ENCODE peak calls at places on chromosomes 1 and 21, in six cellular contexts. One of them, this sample, is unnamed.

GRCh38 chr1:245310605-245311531 is 156.1 kb downstream of the KIF26B start:
- DNase-seq in A549: no peak
- DNase-seq in fibroblast of lung: no peak
- DNase-seq in CD4-positive, alpha-beta T cell: no peak
- DNase-seq in brain microvascular endothelial cell: no peak
- DNase-seq in endothelial cell: peak
- DNase-seq in this sample: no peak

GRCh38 chr1:38134294-38134755 is 87.7 kb upstream of the POU3F1 start:
- DNase-seq in CD4-positive, alpha-beta T cell: no peak
- DNase-seq in A549: no peak
- DNase-seq in brain microvascular endothelial cell: no peak
- DNase-seq in endothelial cell: no peak
- DNase-seq in fibroblast of lung: no peak
- DNase-seq in this sample: no peak

GRCh38 chr1:248421384-248421783 is 18.5 kb downstream of the OR2T1 start:
- DNase-seq in fibroblast of lung: no peak
- DNase-seq in endothelial cell: no peak
- DNase-seq in A549: peak
- DNase-seq in brain microvascular endothelial cell: no peak
- DNase-seq in CD4-positive, alpha-beta T cell: no peak
- DNase-seq in this sample: no peak

GRCh38 chr21:30487336-30487735 is at the start of gene KRTAP19-2:
- DNase-seq in fibroblast of lung: no peak
- DNase-seq in endothelial cell: no peak
- DNase-seq in A549: no peak
- DNase-seq in brain microvascular endothelial cell: no peak
- DNase-seq in CD4-positive, alpha-beta T cell: no peak
- DNase-seq in this sample: no peak

GRCh38 chr1:6545276-6545934 is 8.9 kb downstream of the NOL9 start:
- DNase-seq in endothelial cell: no peak
- DNase-seq in A549: no peak
- DNase-seq in CD4-positive, alpha-beta T cell: no peak
- DNase-seq in brain microvascular endothelial cell: peak
- DNase-seq in fibroblast of lung: no peak
- DNase-seq in this sample: no peak

GRCh38 chr1:152179566-152179965 is 20.5 kb upstream of the RPTN start:
- DNase-seq in A549: no peak
- DNase-seq in endothelial cell: no peak
- DNase-seq in fibroblast of lung: no peak
- DNase-seq in brain microvascular endothelial cell: no peak
- DNase-seq in CD4-positive, alpha-beta T cell: no peak
- DNase-seq in this sample: no peak

GRCh38 chr1:1164361-1164700 is 9.3 kb upstream of the TTLL10 start:
- DNase-seq in A549: no peak
- DNase-seq in endothelial cell: no peak
- DNase-seq in CD4-positive, alpha-beta T cell: no peak
- DNase-seq in fibroblast of lung: no peak
- DNase-seq in brain microvascular endothelial cell: no peak
- DNase-seq in this sample: no peak

GRCh38 chr1:233981042-233981670 is 76.7 kb downstream of the SLC35F3 start:
- DNase-seq in brain microvascular endothelial cell: no peak
- DNase-seq in CD4-positive, alpha-beta T cell: no peak
- DNase-seq in fibroblast of lung: no peak
- DNase-seq in A549: no peak
- DNase-seq in endothelial cell: no peak
- DNase-seq in this sample: no peak

GRCh38 chr1:15056515-15057285 is 96.8 kb upstream of the TMEM51 start:
- DNase-seq in brain microvascular endothelial cell: peak
- DNase-seq in A549: no peak
- DNase-seq in fibroblast of lung: peak
- DNase-seq in endothelial cell: no peak
- DNase-seq in CD4-positive, alpha-beta T cell: no peak
- DNase-seq in this sample: no peak

GRCh38 chr1:50923564-50923963 is 36.5 kb downstream of the FAF1 start:
- DNase-seq in brain microvascular endothelial cell: no peak
- DNase-seq in CD4-positive, alpha-beta T cell: no peak
- DNase-seq in endothelial cell: no peak
- DNase-seq in A549: no peak
- DNase-seq in fibroblast of lung: no peak
- DNase-seq in this sample: no peak

GRCh38 chr1:85344256-85344694 is 67.8 kb upstream of the BCL10 start:
- DNase-seq in endothelial cell: peak
- DNase-seq in fibroblast of lung: peak
- DNase-seq in A549: peak
- DNase-seq in CD4-positive, alpha-beta T cell: no peak
- DNase-seq in brain microvascular endothelial cell: peak
- DNase-seq in this sample: no peak

GRCh38 chr1:64675718-64676345 is 69.0 kb upstream of the RAVER2 start:
- DNase-seq in CD4-positive, alpha-beta T cell: no peak
- DNase-seq in A549: peak
- DNase-seq in endothelial cell: no peak
- DNase-seq in brain microvascular endothelial cell: no peak
- DNase-seq in fibroblast of lung: peak
- DNase-seq in this sample: no peak

GRCh38 chr1:209873067-209873810 is 45.5 kb downstream of the UTP25 start:
- DNase-seq in endothelial cell: no peak
- DNase-seq in brain microvascular endothelial cell: peak
- DNase-seq in CD4-positive, alpha-beta T cell: no peak
- DNase-seq in fibroblast of lung: peak
- DNase-seq in A549: no peak
- DNase-seq in this sample: no peak

GRCh38 chr1:223836586-223836985 is 9.2 kb downstream of the TP53BP2 start:
- DNase-seq in fibroblast of lung: no peak
- DNase-seq in brain microvascular endothelial cell: no peak
- DNase-seq in CD4-positive, alpha-beta T cell: no peak
- DNase-seq in A549: no peak
- DNase-seq in endothelial cell: no peak
- DNase-seq in this sample: no peak

GRCh38 chr1:221696740-221697461 is 45.0 kb downstream of the DUSP10 start:
- DNase-seq in endothelial cell: no peak
- DNase-seq in fibroblast of lung: no peak
- DNase-seq in CD4-positive, alpha-beta T cell: no peak
- DNase-seq in brain microvascular endothelial cell: no peak
- DNase-seq in A549: no peak
- DNase-seq in this sample: no peak

GRCh38 chr1:73998348-73998959 is 199.5 kb downstream of the LRRIQ3 start:
- DNase-seq in fibroblast of lung: peak
- DNase-seq in brain microvascular endothelial cell: no peak
- DNase-seq in A549: peak
- DNase-seq in CD4-positive, alpha-beta T cell: no peak
- DNase-seq in endothelial cell: no peak
- DNase-seq in this sample: no peak

GRCh38 chr1:36305915-36306209 is 306 bp upstream of the SH3D21 start:
- DNase-seq in CD4-positive, alpha-beta T cell: no peak
- DNase-seq in A549: no peak
- DNase-seq in endothelial cell: no peak
- DNase-seq in brain microvascular endothelial cell: no peak
- DNase-seq in fibroblast of lung: no peak
- DNase-seq in this sample: no peak

GRCh38 chr1:6438047-6438525 is 13.5 kb downstream of the ESPN start:
- DNase-seq in A549: peak
- DNase-seq in brain microvascular endothelial cell: no peak
- DNase-seq in CD4-positive, alpha-beta T cell: peak
- DNase-seq in endothelial cell: peak
- DNase-seq in fibroblast of lung: peak
- DNase-seq in this sample: peak

GRCh38 chr1:12125422-12126355 is 41.1 kb upstream of the TNFRSF1B start:
- DNase-seq in brain microvascular endothelial cell: no peak
- DNase-seq in endothelial cell: no peak
- DNase-seq in fibroblast of lung: no peak
- DNase-seq in CD4-positive, alpha-beta T cell: no peak
- DNase-seq in A549: no peak
- DNase-seq in this sample: no peak

GRCh38 chr1:12127206-12127810 is 39.5 kb upstream of the TNFRSF1B start:
- DNase-seq in CD4-positive, alpha-beta T cell: no peak
- DNase-seq in brain microvascular endothelial cell: no peak
- DNase-seq in A549: no peak
- DNase-seq in fibroblast of lung: no peak
- DNase-seq in endothelial cell: no peak
- DNase-seq in this sample: no peak

GRCh38 chr1:12126781-12127180 is 40.0 kb upstream of the TNFRSF1B start:
- DNase-seq in A549: no peak
- DNase-seq in brain microvascular endothelial cell: no peak
- DNase-seq in endothelial cell: no peak
- DNase-seq in CD4-positive, alpha-beta T cell: no peak
- DNase-seq in fibroblast of lung: no peak
- DNase-seq in this sample: no peak

GRCh38 chr1:12123172-12123571 is 43.6 kb upstream of the TNFRSF1B start:
- DNase-seq in A549: no peak
- DNase-seq in fibroblast of lung: no peak
- DNase-seq in endothelial cell: no peak
- DNase-seq in CD4-positive, alpha-beta T cell: no peak
- DNase-seq in brain microvascular endothelial cell: no peak
- DNase-seq in this sample: no peak

GRCh38 chr1:12124693-12125421 is 41.9 kb upstream of the TNFRSF1B start:
- DNase-seq in A549: peak
- DNase-seq in fibroblast of lung: peak
- DNase-seq in endothelial cell: peak
- DNase-seq in brain microvascular endothelial cell: peak
- DNase-seq in CD4-positive, alpha-beta T cell: peak
- DNase-seq in this sample: peak
- TF ChIP-seq CTCF in A549: peak
- TF ChIP-seq CTCF in fibroblast of lung: peak
- TF ChIP-seq CTCF in endothelial cell: peak
- TF ChIP-seq CTCF in brain microvascular endothelial cell: peak
- TF ChIP-seq CTCF in CD4-positive, alpha-beta T cell: peak
- TF ChIP-seq CTCF in this sample: peak

DNA sequence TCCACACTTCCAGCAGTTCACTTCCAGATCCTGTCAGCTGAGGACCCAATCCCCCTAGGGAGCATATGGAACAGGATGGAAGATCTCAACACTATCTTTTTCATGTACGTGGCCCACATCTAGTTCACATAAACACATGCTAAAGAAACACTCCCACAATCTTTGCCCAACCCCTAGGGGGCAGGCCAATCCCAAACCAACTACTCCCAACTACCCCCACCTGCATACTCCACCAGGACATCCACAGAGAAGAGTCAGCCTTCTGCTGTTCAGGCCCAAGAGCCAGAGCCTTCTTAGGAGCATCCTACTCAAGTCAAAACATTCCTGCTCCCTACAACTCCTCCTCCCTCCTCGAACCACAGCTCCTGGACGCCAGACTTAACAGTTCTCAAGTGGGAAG is 5.6 kb upstream of the SLC5A9 start:
- DNase-seq in A549: no peak
- DNase-seq in CD4-positive, alpha-beta T cell: no peak
- DNase-seq in fibroblast of lung: no peak
- DNase-seq in brain microvascular endothelial cell: no peak
- DNase-seq in endothelial cell: no peak
- DNase-seq in this sample: no peak
- TF ChIP-seq CTCF in A549: no peak
- TF ChIP-seq CTCF in CD4-positive, alpha-beta T cell: no peak
- TF ChIP-seq CTCF in fibroblast of lung: no peak
- TF ChIP-seq CTCF in brain microvascular endothelial cell: no peak
- TF ChIP-seq CTCF in endothelial cell: peak
- TF ChIP-seq CTCF in this sample: no peak

GRCh38 chr1:202286622-202287097 is 55.1 kb downstream of the UBE2T start:
- DNase-seq in fibroblast of lung: peak
- DNase-seq in endothelial cell: no peak
- DNase-seq in brain microvascular endothelial cell: no peak
- DNase-seq in A549: no peak
- DNase-seq in CD4-positive, alpha-beta T cell: no peak
- DNase-seq in this sample: no peak
- TF ChIP-seq CTCF in fibroblast of lung: peak
- TF ChIP-seq CTCF in endothelial cell: no peak
- TF ChIP-seq CTCF in brain microvascular endothelial cell: peak
- TF ChIP-seq CTCF in A549: no peak
- TF ChIP-seq CTCF in CD4-positive, alpha-beta T cell: no peak
- TF ChIP-seq CTCF in this sample: no peak

DNA sequence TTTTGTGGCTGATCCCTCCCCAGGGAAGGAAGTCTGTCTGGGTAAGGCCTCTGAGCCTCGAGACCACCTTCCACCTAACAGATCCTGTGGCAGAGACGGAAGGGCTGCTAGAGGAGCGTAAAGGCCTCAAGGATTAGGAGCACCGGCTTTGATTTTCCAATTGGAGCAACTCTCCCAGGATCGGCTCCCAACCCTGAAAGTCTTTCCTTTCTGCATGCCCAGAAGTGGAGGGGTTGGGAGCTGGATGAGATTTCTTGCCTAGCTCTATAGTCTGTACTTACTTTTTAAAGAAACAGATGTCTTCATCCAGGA is 41.4 kb downstream of the ELK4 start:
- DNase-seq in fibroblast of lung: no peak
- DNase-seq in brain microvascular endothelial cell: no peak
- DNase-seq in endothelial cell: no peak
- DNase-seq in A549: no peak
- DNase-seq in CD4-positive, alpha-beta T cell: peak
- DNase-seq in this sample: no peak
- TF ChIP-seq CTCF in fibroblast of lung: no peak
- TF ChIP-seq CTCF in brain microvascular endothelial cell: no peak
- TF ChIP-seq CTCF in endothelial cell: no peak
- TF ChIP-seq CTCF in A549: no peak
- TF ChIP-seq CTCF in CD4-positive, alpha-beta T cell: no peak
- TF ChIP-seq CTCF in this sample: no peak

GRCh38 chr1:203954293-203954692 is 92.9 kb downstream of the SNRPE start:
- DNase-seq in endothelial cell: no peak
- DNase-seq in fibroblast of lung: no peak
- DNase-seq in brain microvascular endothelial cell: no peak
- DNase-seq in CD4-positive, alpha-beta T cell: no peak
- DNase-seq in A549: no peak
- DNase-seq in this sample: no peak

GRCh38 chr1:203954788-203955552 is 93.6 kb downstream of the SNRPE start:
- DNase-seq in endothelial cell: no peak
- DNase-seq in CD4-positive, alpha-beta T cell: no peak
- DNase-seq in A549: peak
- DNase-seq in brain microvascular endothelial cell: no peak
- DNase-seq in fibroblast of lung: no peak
- DNase-seq in this sample: no peak
- TF ChIP-seq CTCF in endothelial cell: no peak
- TF ChIP-seq CTCF in CD4-positive, alpha-beta T cell: no peak
- TF ChIP-seq CTCF in A549: no peak
- TF ChIP-seq CTCF in brain microvascular endothelial cell: no peak
- TF ChIP-seq CTCF in fibroblast of lung: no peak
- TF ChIP-seq CTCF in this sample: no peak

GRCh38 chr1:31715097-31715872 is 11.5 kb upstream of the COL16A1 start:
- DNase-seq in endothelial cell: peak
- DNase-seq in brain microvascular endothelial cell: peak
- DNase-seq in CD4-positive, alpha-beta T cell: no peak
- DNase-seq in A549: peak
- DNase-seq in fibroblast of lung: peak
- DNase-seq in this sample: peak

GRCh38 chr1:31714442-31715096 is 10.8 kb upstream of the COL16A1 start:
- DNase-seq in CD4-positive, alpha-beta T cell: peak
- DNase-seq in A549: peak
- DNase-seq in endothelial cell: peak
- DNase-seq in fibroblast of lung: peak
- DNase-seq in brain microvascular endothelial cell: peak
- DNase-seq in this sample: peak

GRCh38 chr1:31718519-31718918 is 14.7 kb upstream of the COL16A1 start:
- DNase-seq in A549: no peak
- DNase-seq in endothelial cell: no peak
- DNase-seq in CD4-positive, alpha-beta T cell: no peak
- DNase-seq in brain microvascular endothelial cell: no peak
- DNase-seq in fibroblast of lung: no peak
- DNase-seq in this sample: no peak

GRCh38 chr1:31717341-31717740 is 13.5 kb upstream of the COL16A1 start:
- DNase-seq in fibroblast of lung: no peak
- DNase-seq in A549: no peak
- DNase-seq in CD4-positive, alpha-beta T cell: no peak
- DNase-seq in brain microvascular endothelial cell: no peak
- DNase-seq in endothelial cell: no peak
- DNase-seq in this sample: no peak

GRCh38 chr1:31715873-31716220 is 12.0 kb upstream of the COL16A1 start:
- DNase-seq in fibroblast of lung: no peak
- DNase-seq in endothelial cell: no peak
- DNase-seq in brain microvascular endothelial cell: no peak
- DNase-seq in CD4-positive, alpha-beta T cell: no peak
- DNase-seq in A549: no peak
- DNase-seq in this sample: no peak
- TF ChIP-seq CTCF in fibroblast of lung: no peak
- TF ChIP-seq CTCF in endothelial cell: no peak
- TF ChIP-seq CTCF in brain microvascular endothelial cell: no peak
- TF ChIP-seq CTCF in CD4-positive, alpha-beta T cell: no peak
- TF ChIP-seq CTCF in A549: no peak
- TF ChIP-seq CTCF in this sample: no peak